ENCODE peak calls at places on chromosomes 2 and 18, in seven cellular contexts. One of them, this sample, is unnamed.

GRCh38 chr2:9738718-9739496 is 104.4 kb upstream of the TAF1B start:
- DNase-seq in adipocyte: no peak
- DNase-seq in AG04450: no peak
- DNase-seq in GM13977: no peak
- DNase-seq in stimulated activated CD8-positive, alpha-beta memory T cell treated with anti-CD3 and anti-CD28 coated beads, Interleukin-7, amount 100 ng/mL, for 1 hour: no peak
- DNase-seq in T-cell: peak
- DNase-seq in activated CD4-positive, alpha-beta T cell treated with anti-CD3 and anti-CD28 coated beads for 48 hours: peak
- DNase-seq in this sample: no peak

GRCh38 chr2:191878576-191879298 is 31.8 kb upstream of the CAVIN2 start:
- DNase-seq in adipocyte: peak
- DNase-seq in AG04450: peak
- DNase-seq in GM13977: no peak
- DNase-seq in stimulated activated CD8-positive, alpha-beta memory T cell treated with anti-CD3 and anti-CD28 coated beads, Interleukin-7, amount 100 ng/mL, for 1 hour: no peak
- DNase-seq in T-cell: no peak
- DNase-seq in activated CD4-positive, alpha-beta T cell treated with anti-CD3 and anti-CD28 coated beads for 48 hours: no peak
- DNase-seq in this sample: peak

GRCh38 chr2:32792416-32792815 is 154.3 kb upstream of the LTBP1 start:
- DNase-seq in adipocyte: no peak
- DNase-seq in AG04450: no peak
- DNase-seq in GM13977: no peak
- DNase-seq in stimulated activated CD8-positive, alpha-beta memory T cell treated with anti-CD3 and anti-CD28 coated beads, Interleukin-7, amount 100 ng/mL, for 1 hour: no peak
- DNase-seq in T-cell: no peak
- DNase-seq in activated CD4-positive, alpha-beta T cell treated with anti-CD3 and anti-CD28 coated beads for 48 hours: no peak
- DNase-seq in this sample: no peak

GRCh38 chr18:5542393-5543035 is 1.3 kb downstream of the EPB41L3 start:
- DNase-seq in adipocyte: peak
- DNase-seq in AG04450: no peak
- DNase-seq in GM13977: no peak
- DNase-seq in stimulated activated CD8-positive, alpha-beta memory T cell treated with anti-CD3 and anti-CD28 coated beads, Interleukin-7, amount 100 ng/mL, for 1 hour: no peak
- DNase-seq in T-cell: no peak
- DNase-seq in activated CD4-positive, alpha-beta T cell treated with anti-CD3 and anti-CD28 coated beads for 48 hours: no peak
- DNase-seq in this sample: no peak

GRCh38 chr2:196967126-196967525 is 40.6 kb upstream of the PGAP1 start:
- DNase-seq in adipocyte: peak
- DNase-seq in AG04450: no peak
- DNase-seq in GM13977: no peak
- DNase-seq in stimulated activated CD8-positive, alpha-beta memory T cell treated with anti-CD3 and anti-CD28 coated beads, Interleukin-7, amount 100 ng/mL, for 1 hour: no peak
- DNase-seq in T-cell: no peak
- DNase-seq in activated CD4-positive, alpha-beta T cell treated with anti-CD3 and anti-CD28 coated beads for 48 hours: no peak
- DNase-seq in this sample: no peak

GRCh38 chr18:5103286-5103685 is 93.8 kb downstream of the AKAIN1 start:
- DNase-seq in adipocyte: no peak
- DNase-seq in AG04450: no peak
- DNase-seq in GM13977: no peak
- DNase-seq in stimulated activated CD8-positive, alpha-beta memory T cell treated with anti-CD3 and anti-CD28 coated beads, Interleukin-7, amount 100 ng/mL, for 1 hour: no peak
- DNase-seq in T-cell: no peak
- DNase-seq in activated CD4-positive, alpha-beta T cell treated with anti-CD3 and anti-CD28 coated beads for 48 hours: no peak
- DNase-seq in this sample: no peak

GRCh38 chr18:45231606-45232005 is 383.7 kb upstream of the SLC14A2 start:
- DNase-seq in adipocyte: no peak
- DNase-seq in AG04450: no peak
- DNase-seq in GM13977: no peak
- DNase-seq in stimulated activated CD8-positive, alpha-beta memory T cell treated with anti-CD3 and anti-CD28 coated beads, Interleukin-7, amount 100 ng/mL, for 1 hour: no peak
- DNase-seq in T-cell: no peak
- DNase-seq in activated CD4-positive, alpha-beta T cell treated with anti-CD3 and anti-CD28 coated beads for 48 hours: no peak
- DNase-seq in this sample: no peak

GRCh38 chr2:241848761-241849615 is 9.7 kb downstream of the PDCD1 start:
- DNase-seq in adipocyte: no peak
- DNase-seq in AG04450: no peak
- DNase-seq in GM13977: no peak
- DNase-seq in stimulated activated CD8-positive, alpha-beta memory T cell treated with anti-CD3 and anti-CD28 coated beads, Interleukin-7, amount 100 ng/mL, for 1 hour: no peak
- DNase-seq in T-cell: no peak
- DNase-seq in activated CD4-positive, alpha-beta T cell treated with anti-CD3 and anti-CD28 coated beads for 48 hours: no peak
- DNase-seq in this sample: no peak

GRCh38 chr2:152050915-152051314 is 47.9 kb downstream of the CACNB4 start:
- DNase-seq in adipocyte: no peak
- DNase-seq in AG04450: no peak
- DNase-seq in GM13977: no peak
- DNase-seq in stimulated activated CD8-positive, alpha-beta memory T cell treated with anti-CD3 and anti-CD28 coated beads, Interleukin-7, amount 100 ng/mL, for 1 hour: no peak
- DNase-seq in T-cell: no peak
- DNase-seq in activated CD4-positive, alpha-beta T cell treated with anti-CD3 and anti-CD28 coated beads for 48 hours: no peak
- DNase-seq in this sample: no peak

GRCh38 chr18:3321133-3321812 is 59.3 kb downstream of the MYL12B start:
- DNase-seq in adipocyte: peak
- DNase-seq in AG04450: no peak
- DNase-seq in GM13977: no peak
- DNase-seq in stimulated activated CD8-positive, alpha-beta memory T cell treated with anti-CD3 and anti-CD28 coated beads, Interleukin-7, amount 100 ng/mL, for 1 hour: no peak
- DNase-seq in T-cell: no peak
- DNase-seq in activated CD4-positive, alpha-beta T cell treated with anti-CD3 and anti-CD28 coated beads for 48 hours: peak
- DNase-seq in this sample: peak

GRCh38 chr2:16022548-16023240 is 82.3 kb downstream of the MYCN start:
- DNase-seq in adipocyte: no peak
- DNase-seq in AG04450: no peak
- DNase-seq in GM13977: no peak
- DNase-seq in stimulated activated CD8-positive, alpha-beta memory T cell treated with anti-CD3 and anti-CD28 coated beads, Interleukin-7, amount 100 ng/mL, for 1 hour: no peak
- DNase-seq in T-cell: no peak
- DNase-seq in activated CD4-positive, alpha-beta T cell treated with anti-CD3 and anti-CD28 coated beads for 48 hours: no peak
- DNase-seq in this sample: no peak

GRCh38 chr2:176466918-176467452 is 197.7 kb downstream of the MTX2 start:
- DNase-seq in adipocyte: no peak
- DNase-seq in AG04450: no peak
- DNase-seq in GM13977: no peak
- DNase-seq in stimulated activated CD8-positive, alpha-beta memory T cell treated with anti-CD3 and anti-CD28 coated beads, Interleukin-7, amount 100 ng/mL, for 1 hour: no peak
- DNase-seq in T-cell: no peak
- DNase-seq in activated CD4-positive, alpha-beta T cell treated with anti-CD3 and anti-CD28 coated beads for 48 hours: no peak
- DNase-seq in this sample: no peak

GRCh38 chr2:241724259-241724974 is 10.0 kb upstream of the D2HGDH start:
- DNase-seq in adipocyte: no peak
- DNase-seq in AG04450: no peak
- DNase-seq in GM13977: peak
- DNase-seq in stimulated activated CD8-positive, alpha-beta memory T cell treated with anti-CD3 and anti-CD28 coated beads, Interleukin-7, amount 100 ng/mL, for 1 hour: no peak
- DNase-seq in T-cell: no peak
- DNase-seq in activated CD4-positive, alpha-beta T cell treated with anti-CD3 and anti-CD28 coated beads for 48 hours: peak
- DNase-seq in this sample: no peak

GRCh38 chr2:23419171-23420090 is 34.5 kb downstream of the KLHL29 start:
- DNase-seq in adipocyte: no peak
- DNase-seq in AG04450: no peak
- DNase-seq in GM13977: no peak
- DNase-seq in stimulated activated CD8-positive, alpha-beta memory T cell treated with anti-CD3 and anti-CD28 coated beads, Interleukin-7, amount 100 ng/mL, for 1 hour: no peak
- DNase-seq in T-cell: no peak
- DNase-seq in activated CD4-positive, alpha-beta T cell treated with anti-CD3 and anti-CD28 coated beads for 48 hours: no peak
- DNase-seq in this sample: no peak

GRCh38 chr2:234670052-234670451 is 173.2 kb upstream of the ARL4C start:
- DNase-seq in adipocyte: peak
- DNase-seq in AG04450: no peak
- DNase-seq in GM13977: no peak
- DNase-seq in stimulated activated CD8-positive, alpha-beta memory T cell treated with anti-CD3 and anti-CD28 coated beads, Interleukin-7, amount 100 ng/mL, for 1 hour: no peak
- DNase-seq in T-cell: no peak
- DNase-seq in activated CD4-positive, alpha-beta T cell treated with anti-CD3 and anti-CD28 coated beads for 48 hours: no peak
- DNase-seq in this sample: peak

GRCh38 chr18:5967666-5968065 is 72.3 kb upstream of the TMEM200C start:
- DNase-seq in adipocyte: no peak
- DNase-seq in AG04450: no peak
- DNase-seq in GM13977: no peak
- DNase-seq in stimulated activated CD8-positive, alpha-beta memory T cell treated with anti-CD3 and anti-CD28 coated beads, Interleukin-7, amount 100 ng/mL, for 1 hour: no peak
- DNase-seq in T-cell: no peak
- DNase-seq in activated CD4-positive, alpha-beta T cell treated with anti-CD3 and anti-CD28 coated beads for 48 hours: no peak
- DNase-seq in this sample: no peak

GRCh38 chr18:48622911-48623431 is 84.1 kb downstream of the CTIF start:
- DNase-seq in adipocyte: peak
- DNase-seq in AG04450: no peak
- DNase-seq in GM13977: no peak
- DNase-seq in stimulated activated CD8-positive, alpha-beta memory T cell treated with anti-CD3 and anti-CD28 coated beads, Interleukin-7, amount 100 ng/mL, for 1 hour: no peak
- DNase-seq in T-cell: no peak
- DNase-seq in activated CD4-positive, alpha-beta T cell treated with anti-CD3 and anti-CD28 coated beads for 48 hours: no peak
- DNase-seq in this sample: no peak